ENCODE peak calls at places on chromosomes 11 and 22, in six cellular contexts. P is A673; Y is CD8-positive, alpha-beta T cell; U is stomach; O is right atrium auricular region; J is foreskin keratinocyte. I is an unnamed sample.

GRCh38 chr11:73760066-73760679 is 701 bp downstream of the RAB6A start:
- DNase-seq in P (peak; percentile 19), Y (no peak), U (peak; percentile 37), O (peak; percentile 62), J (no peak), I (peak; percentile 76)

GRCh38 chr11:134536677-134537076 is 124.6 kb upstream of the B3GAT1 start:
- DNase-seq in P (no peak), Y (no peak), U (no peak), O (no peak), J (no peak), I (peak; percentile 32)

GRCh38 chr11:92266821-92267220 is 42.2 kb downstream of the FAT3 start:
- DNase-seq in P (no peak), Y (no peak), U (no peak), O (no peak), J (no peak), I (no peak)

GRCh38 chr11:42996742-42997307 is 315.0 kb upstream of the API5 start:
- DNase-seq in P (no peak), Y (no peak), U (no peak), O (no peak), J (no peak), I (no peak)

GRCh38 chr11:93614111-93614784 is 47.2 kb upstream of the CEP295 start:
- DNase-seq in P (peak; percentile 48), Y (no peak), U (no peak), O (no peak), J (no peak), I (no peak)

GRCh38 chr11:5620606-5621521 is 3.9 kb upstream of the TRIM34 start:
- DNase-seq in P (no peak), Y (no peak), U (no peak), O (no peak), J (peak; percentile 95), I (no peak)

GRCh38 chr11:107359701-107360100 is 97.9 kb downstream of the CWF19L2 start:
- DNase-seq in P (no peak), Y (no peak), U (no peak), O (no peak), J (peak; percentile 24), I (no peak)

GRCh38 chr22:50245214-50246072 is 620 bp upstream of the TUBGCP6 start:
- DNase-seq in P (no peak), Y (no peak), U (no peak), O (no peak), J (no peak), I (no peak)

GRCh38 chr22:20464096-20464614 is 26.5 kb upstream of the SCARF2 start:
- DNase-seq in P (no peak), Y (peak; percentile 21), U (no peak), O (no peak), J (no peak), I (no peak)

GRCh38 chr11:68314203-68314885 is 2.0 kb downstream of the LRP5 start:
- DNase-seq in P (peak; percentile 64), Y (no peak), U (no peak), O (no peak), J (peak; percentile 9), I (no peak)

GRCh38 chr11:40401132-40401853 is 1058.2 kb downstream of the LRRC4C start:
- DNase-seq in P (peak; percentile 10), Y (no peak), U (no peak), O (no peak), J (no peak), I (no peak)

GRCh38 chr11:11849127-11849746 is 7.5 kb downstream of the USP47 start:
- DNase-seq in P (peak; percentile 79), Y (peak; percentile 19), U (peak; percentile 63), O (no peak), J (peak; percentile 60), I (no peak)

GRCh38 chr11:79045018-79045787 is 395.6 kb downstream of the TENM4 start:
- DNase-seq in P (no peak), Y (no peak), U (no peak), O (no peak), J (no peak), I (no peak)

GRCh38 chr22:29801153-29801552 is 34.0 kb downstream of the UQCR10 start:
- DNase-seq in P (no peak), Y (no peak), U (peak; percentile 58), O (no peak), J (no peak), I (no peak)

GRCh38 chr11:56917708-56918450 is 70.8 kb upstream of the OR5AK2 start:
- DNase-seq in P (no peak), Y (no peak), U (no peak), O (no peak), J (no peak), I (no peak)

GRCh38 chr11:18365736-18366135 is 28.6 kb upstream of the LDHA start:
- DNase-seq in P (peak; percentile 31), Y (no peak), U (no peak), O (no peak), J (no peak), I (no peak)

GRCh38 chr22:38074181-38075104 is 9.5 kb downstream of the SLC16A8 start:
- DNase-seq in P (no peak), Y (no peak), U (no peak), O (no peak), J (no peak), I (no peak)
- TF ChIP-seq CTCF in P (no peak), Y (no peak), U (no peak), O (peak; percentile 33), J (peak; percentile 85), I (no peak)

DNA sequence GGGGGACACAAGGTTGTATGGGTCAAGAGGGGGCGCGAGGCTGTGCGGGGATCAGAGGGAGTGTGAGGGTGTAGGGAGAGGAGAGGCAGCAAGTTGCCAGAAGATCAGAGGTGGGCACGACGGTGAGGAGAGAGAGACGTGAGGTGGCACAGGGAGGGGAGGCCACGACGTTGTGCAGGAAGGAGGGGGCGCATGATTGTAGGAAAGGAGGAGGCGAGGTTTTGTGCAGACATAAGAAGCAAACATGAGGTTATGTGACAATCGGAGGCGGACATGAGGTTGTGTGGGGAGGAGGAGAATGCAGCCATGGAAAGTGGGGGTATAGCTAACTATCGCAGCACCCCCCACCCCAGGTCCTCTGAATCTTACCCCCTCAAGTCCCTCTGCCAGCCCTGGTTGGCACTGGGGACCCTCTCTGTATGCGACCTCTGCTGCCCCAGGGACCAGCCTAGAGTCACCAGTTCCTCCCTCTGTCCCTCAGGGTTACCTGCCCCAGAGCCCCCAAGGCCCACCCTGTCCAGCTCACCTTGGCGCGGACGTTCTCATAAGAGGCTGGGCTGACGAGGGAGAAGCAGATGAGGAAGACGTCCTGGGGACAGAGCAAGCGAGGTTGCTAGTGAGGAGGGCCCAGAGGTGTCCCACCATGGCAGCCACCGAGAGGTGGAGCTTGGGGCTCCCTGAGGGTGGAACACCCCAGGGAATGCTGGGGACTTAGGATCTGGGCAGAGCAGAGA is 12.5 kb downstream of the RAC2 start:
- DNase-seq in P (no peak), Y (no peak), U (no peak), O (no peak), J (no peak), I (no peak)
- H3K4me1 ChIP-seq in P (peaks cover 15% of the 10 kb centered on the region), Y (peaks cover 94% of the 10 kb centered on the region), U (peaks cover 76% of the 10 kb centered on the region), O (no peaks in the 10 kb centered on the region), J (peaks cover 17% of the 10 kb centered on the region), I (peaks cover 9% of the 10 kb centered on the region)

DNA sequence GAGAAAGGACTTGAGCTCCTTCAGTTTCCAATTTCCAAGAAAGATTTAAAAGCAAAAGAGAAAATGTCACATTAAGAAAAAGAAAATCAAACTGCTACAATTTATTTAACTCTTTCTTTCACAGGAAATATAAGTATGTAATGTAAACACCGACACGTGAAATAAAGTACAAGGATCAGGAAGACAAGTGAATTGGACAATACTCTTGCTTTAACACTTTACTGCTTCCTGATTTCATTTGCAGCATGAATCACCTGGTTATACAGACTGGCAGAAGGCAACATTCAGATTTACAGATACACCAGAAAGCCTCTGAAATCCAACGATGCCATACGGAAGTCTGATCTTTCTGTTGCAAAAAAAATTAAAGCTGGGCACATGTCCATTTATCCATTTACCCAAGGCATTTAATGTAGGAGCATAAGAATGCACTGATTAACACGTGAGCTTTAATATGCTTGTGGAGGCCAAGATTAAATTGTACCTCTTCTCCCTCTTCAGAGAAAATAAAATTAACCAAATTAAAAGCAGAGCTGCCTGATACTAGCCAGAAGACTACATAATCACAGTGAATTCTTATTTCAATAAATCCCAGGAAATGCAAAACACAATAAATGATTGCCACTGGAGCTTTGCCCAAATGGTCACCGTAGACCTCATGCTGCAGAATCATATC is 16.1 kb upstream of the PPP2R1B start:
- DNase-seq in P (no peak), Y (no peak), U (no peak), O (no peak), J (no peak), I (no peak)
- TF ChIP-seq CTCF in P (no peak), Y (no peak), U (no peak), O (no peak), J (no peak), I (no peak)

DNA sequence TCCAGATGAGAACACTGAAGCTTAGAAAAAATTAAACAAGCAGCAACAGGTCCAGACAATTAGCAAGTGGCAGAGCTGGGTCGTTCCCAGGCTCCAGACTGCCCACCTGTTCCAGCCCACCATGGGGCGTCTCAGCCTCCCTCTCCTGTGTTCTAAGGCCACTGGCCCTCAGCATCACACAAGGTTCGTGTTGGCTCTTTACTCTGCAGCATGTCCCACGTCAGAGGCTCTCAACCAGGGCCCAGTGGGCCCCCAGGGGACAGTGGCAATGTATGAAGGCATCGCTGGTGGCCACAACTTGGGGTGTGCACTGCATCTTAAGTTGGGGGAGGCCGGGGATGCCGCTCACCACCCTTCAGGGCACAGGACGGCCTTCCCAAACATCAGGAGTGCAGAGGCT is 6.2 kb downstream of the PDGFB start:
- DNase-seq in P (no peak), Y (no peak), U (no peak), O (no peak), J (no peak), I (no peak)
- H3K4me1 ChIP-seq in P (peaks cover 22% of the 10 kb centered on the region), Y (peaks cover 75% of the 10 kb centered on the region), U (peaks cover 100% of the 10 kb centered on the region), O (no peaks in the 10 kb centered on the region), J (peaks cover 26% of the 10 kb centered on the region), I (peaks cover 77% of the 10 kb centered on the region)

DNA sequence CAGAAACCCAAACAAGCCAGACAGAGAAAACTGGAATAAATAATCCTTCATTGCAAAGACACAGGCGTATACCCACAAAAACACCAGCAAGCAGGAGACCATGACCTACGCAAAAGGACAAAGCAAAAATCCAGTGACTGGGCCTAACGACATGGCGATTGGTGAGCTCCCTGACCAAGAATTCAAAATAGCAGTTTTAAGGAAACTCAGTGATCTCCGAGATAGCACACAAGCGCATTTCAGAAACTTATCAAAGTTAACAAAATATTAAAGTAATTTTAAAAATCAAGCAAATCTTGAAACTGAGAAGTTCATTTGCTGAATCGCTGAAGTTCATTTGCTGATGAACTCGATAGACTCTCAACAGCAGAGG is 27.6 kb downstream of the DBX1 start:
- DNase-seq in P (no peak), Y (no peak), U (no peak), O (no peak), J (no peak), I (no peak)
- TF ChIP-seq CTCF in P (peak; percentile 3), Y (no peak), U (no peak), O (no peak), J (no peak), I (no peak)

GRCh38 chr11:15108592-15109130 is 6.1 kb upstream of the INSC start:
- DNase-seq in P (no peak), Y (no peak), U (no peak), O (no peak), J (no peak), I (no peak)
- H3K4me1 ChIP-seq in P (no peaks in the 10 kb centered on the region), Y (peaks cover 4% of the 10 kb centered on the region), U (peaks cover 3% of the 10 kb centered on the region), O (no peaks in the 10 kb centered on the region), J (peaks cover 26% of the 10 kb centered on the region), I (no peaks in the 10 kb centered on the region)